ENCODE peak calls at places on chromosome 17, in four cellular contexts. E, H, M and Q are unnamed samples.

GRCh38 chr17:42920106-42920900 is 19.7 kb downstream of the G6PC1 start:
- DNase-seq in E (peak; percentile 63), H (no peak), M (no peak), Q (no peak)

GRCh38 chr17:30323895-30324319 is 9.9 kb downstream of the TMIGD1 start:
- DNase-seq in E (no peak), H (peak; percentile 35), M (peak; percentile 15), Q (no peak)

GRCh38 chr17:42795465-42795864 is 3.0 kb downstream of the COA3 start:
- DNase-seq in E (no peak), H (no peak), M (no peak), Q (no peak)

GRCh38 chr17:57806083-57806830 is 43.6 kb downstream of the MRPS23 start:
- DNase-seq in E (no peak), H (no peak), M (no peak), Q (no peak)

GRCh38 chr17:83055911-83056582 is 23.4 kb upstream of the METRNL start:
- DNase-seq in E (peak; percentile 45), H (no peak), M (no peak), Q (no peak)

GRCh38 chr17:8225813-8226535 is 15.6 kb upstream of the AURKB start:
- DNase-seq in E (no peak), H (peak; percentile 74), M (peak; percentile 13), Q (peak; percentile 93)

GRCh38 chr17:15171433-15172047 is 93.6 kb downstream of the PMP22 start:
- DNase-seq in E (peak; percentile 37), H (peak; percentile 47), M (peak; percentile 32), Q (peak; percentile 22)

GRCh38 chr17:27520571-27521185 is 64.4 kb downstream of the KSR1 start:
- DNase-seq in E (peak; percentile 74), H (no peak), M (no peak), Q (no peak)

GRCh38 chr17:1055751-1056645 is 59.1 kb downstream of the TIMM22 start:
- DNase-seq in E (peak; percentile 47), H (no peak), M (peak; percentile 71), Q (no peak)

GRCh38 chr17:75059369-75060345 is 12.6 kb downstream of the KCTD2 start:
- DNase-seq in E (peak; percentile 45), H (no peak), M (no peak), Q (no peak)

GRCh38 chr17:1561420-1562177 is 993 bp downstream of the PITPNA start:
- DNase-seq in E (no peak), H (no peak), M (peak; percentile 48), Q (no peak)

GRCh38 chr17:4648741-4649140 is 7.3 kb upstream of the ALOX15 start:
- DNase-seq in E (peak; percentile 94), H (no peak), M (no peak), Q (no peak)

GRCh38 chr17:81412490-81413093 is 17.3 kb downstream of the BAHCC1 start:
- DNase-seq in E (no peak), H (no peak), M (peak; percentile 83), Q (no peak)

GRCh38 chr17:78135858-78136500 is 5.4 kb downstream of the TMC8 start:
- DNase-seq in E (peak; percentile 62), H (no peak), M (peak; percentile 44), Q (no peak)

GRCh38 chr17:16286947-16287562 is 66.2 kb downstream of the CENPV start:
- DNase-seq in E (no peak), H (no peak), M (peak; percentile 25), Q (peak; percentile 12)

GRCh38 chr17:48457080-48457836 is 27.2 kb upstream of the SKAP1 start:
- DNase-seq in E (peak; percentile 42), H (peak; percentile 54), M (peak; percentile 72), Q (no peak)

GRCh38 chr17:74691151-74691550 is 21.6 kb downstream of the CD300LF start:
- DNase-seq in E (no peak), H (no peak), M (no peak), Q (no peak)

GRCh38 chr17:77489898-77490265 is 349.1 kb downstream of the SEC14L1 start:
- DNase-seq in E (no peak), H (no peak), M (no peak), Q (no peak)

GRCh38 chr17:15291674-15292361 is 26.7 kb upstream of the PMP22 start:
- DNase-seq in E (no peak), H (no peak), M (no peak), Q (no peak)

GRCh38 chr17:13420294-13421277 is 181.1 kb downstream of the HS3ST3A1 start:
- DNase-seq in E (peak; percentile 86), H (no peak), M (peak; percentile 4), Q (no peak)

GRCh38 chr17:73641779-73642580 is 2.3 kb downstream of the SDK2 start:
- DNase-seq in E (no peak), H (no peak), M (no peak), Q (no peak)

GRCh38 chr17:2636169-2636930 is 42.9 kb downstream of the PAFAH1B1 start:
- DNase-seq in E (no peak), H (no peak), M (no peak), Q (no peak)

GRCh38 chr17:76004750-76005262 is 4.2 kb downstream of the CDK3 start:
- DNase-seq in E (no peak), H (no peak), M (no peak), Q (no peak)

GRCh38 chr17:73503560-73503959 is 140.7 kb downstream of the SDK2 start:
- DNase-seq in E (no peak), H (no peak), M (peak; percentile 46), Q (no peak)

DNA sequence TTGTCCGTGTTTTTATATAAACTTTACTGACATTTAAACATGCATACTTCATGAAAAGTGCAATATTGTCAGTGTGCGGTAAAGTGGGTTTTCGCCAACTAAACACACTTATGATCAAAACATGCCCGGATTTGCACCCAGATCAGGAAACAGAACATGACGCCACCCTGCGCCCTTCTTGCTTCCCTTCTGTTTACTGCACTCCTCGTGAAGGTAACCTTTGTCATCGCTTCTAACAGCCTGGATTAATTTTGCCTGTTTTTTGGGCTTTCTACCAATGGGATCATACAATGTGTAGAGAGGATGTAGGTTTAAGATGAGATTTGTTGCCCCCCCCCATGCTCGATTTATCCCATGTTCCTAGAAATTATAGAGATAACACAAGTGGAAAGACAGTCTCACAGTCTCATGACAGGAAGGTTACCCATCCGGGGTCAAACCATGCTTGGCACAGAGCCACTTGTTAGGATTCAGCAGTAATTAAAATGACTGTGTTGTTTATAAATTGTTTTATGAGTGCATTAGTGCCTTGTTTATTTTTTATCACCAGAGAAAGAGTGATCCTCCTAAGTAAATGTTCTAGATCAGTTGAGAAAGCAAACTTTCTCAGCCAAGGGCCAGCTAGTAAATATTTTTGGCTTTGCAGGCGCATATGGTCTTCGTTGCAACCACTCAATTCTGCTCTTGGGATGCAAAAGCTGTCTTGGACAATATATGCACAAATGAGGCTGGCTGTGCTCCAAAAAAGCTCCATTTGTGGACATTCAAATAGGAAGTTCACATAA is 254.1 kb upstream of the CACNG5 start:
- DNase-seq in E (no peak), H (no peak), M (peak; percentile 16), Q (peak; percentile 13)
- TF ChIP-seq TCF7L2 in E (no peak), H (no peak), M (no peak), Q (no peak)

GRCh38 chr17:59110973-59111372 is 4.3 kb upstream of the TRIM37 start:
- DNase-seq in E (no peak), H (no peak), M (no peak), Q (no peak)

GRCh38 chr17:59105852-59106462 is 723 bp downstream of the TRIM37 start:
- DNase-seq in E (peak; percentile 34), H (no peak), M (no peak), Q (no peak)

GRCh38 chr17:59108400-59109102 is 1.9 kb upstream of the TRIM37 start:
- DNase-seq in E (no peak), H (no peak), M (no peak), Q (no peak)

GRCh38 chr17:59106463-59107305 is at the start of gene TRIM37:
- DNase-seq in E (peak; percentile 99), H (peak; percentile 100), M (peak; percentile 97), Q (peak; percentile 93)

GRCh38 chr17:59107306-59107670 is 608 bp upstream of the TRIM37 start:
- DNase-seq in E (no peak), H (no peak), M (no peak), Q (no peak)
- TF ChIP-seq REST in E (no peak), H (no peak), M (no peak), Q (no peak)

DNA sequence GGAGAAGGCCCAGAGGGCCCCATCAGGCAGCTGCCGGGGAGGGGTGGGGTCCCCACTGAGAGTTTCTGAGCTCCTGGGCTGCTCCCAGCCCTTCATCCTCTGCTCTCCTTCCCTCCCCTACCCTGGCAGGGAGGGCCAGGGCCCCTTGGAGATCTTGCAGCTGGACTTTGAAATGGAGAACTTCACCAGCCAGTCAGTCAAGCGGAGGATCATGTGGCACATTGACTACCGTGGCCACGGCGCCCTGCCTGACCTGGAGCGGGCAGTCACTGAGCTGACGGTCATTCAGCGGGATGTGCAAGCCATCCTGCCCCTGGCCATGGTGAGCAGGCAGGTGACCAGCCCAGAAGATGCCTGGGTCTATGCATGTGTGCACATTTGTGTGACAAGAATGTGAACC is 49.5 kb downstream of the TMEM132E start:
- DNase-seq in E (no peak), H (no peak), M (no peak), Q (no peak)
- TF ChIP-seq TCF7L2 in E (no peak), H (no peak), M (no peak), Q (no peak)

DNA sequence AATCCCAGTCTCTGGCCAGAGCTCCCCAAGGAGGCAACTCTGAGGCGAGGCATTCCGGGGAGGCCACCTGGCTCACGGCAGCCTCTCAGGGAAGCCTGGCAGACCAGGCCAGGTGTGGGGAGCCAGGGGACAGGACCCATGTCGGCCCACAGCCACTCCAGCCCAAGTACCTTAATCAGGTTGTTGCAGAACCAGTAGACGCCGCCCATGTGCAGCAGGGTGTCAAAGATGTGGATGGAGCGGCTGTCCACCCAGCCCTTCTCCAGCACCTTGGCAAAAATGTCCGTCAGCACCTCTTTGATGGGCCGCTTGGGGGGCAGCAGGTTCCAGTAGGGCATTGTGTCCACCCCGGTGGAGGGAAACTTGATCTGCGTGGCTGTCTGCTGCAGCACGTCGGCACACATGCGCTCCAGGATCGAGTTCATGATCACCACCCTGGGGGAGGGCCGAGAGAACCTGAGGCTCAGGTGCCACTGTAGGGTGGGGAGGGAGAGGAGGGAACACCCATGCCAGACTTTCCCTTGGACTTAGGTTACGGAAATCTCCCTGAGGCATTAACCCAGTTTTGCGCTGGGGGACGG is 7.8 kb downstream of the CSF3 start:
- DNase-seq in E (no peak), H (no peak), M (no peak), Q (no peak)
- TF ChIP-seq REST in E (no peak), H (no peak), M (no peak), Q (no peak)